ENCODE peak calls at places on chromosomes 6 and 20, in four cellular contexts. One of them, this sample, is unnamed.

GRCh38 chr6:2231438-2231837 is 14.0 kb downstream of the GMDS start:
- DNase-seq in activated naive CD8-positive, alpha-beta T cell treated with anti-CD3 and anti-CD28 coated beads for 36 hours: no peak
- DNase-seq in choroid plexus epithelial cell: peak; percentile 57
- DNase-seq in left lobe of liver: no peak
- DNase-seq in this sample: no peak

GRCh38 chr6:154252676-154253075 is 103.9 kb downstream of the IPCEF1 start:
- DNase-seq in choroid plexus epithelial cell: peak; percentile 24
- DNase-seq in left lobe of liver: no peak
- DNase-seq in activated naive CD8-positive, alpha-beta T cell treated with anti-CD3 and anti-CD28 coated beads for 36 hours: no peak
- DNase-seq in this sample: no peak

GRCh38 chr6:170177383-170178265 is 113.3 kb downstream of the DLL1 start:
- DNase-seq in activated naive CD8-positive, alpha-beta T cell treated with anti-CD3 and anti-CD28 coated beads for 36 hours: no peak
- DNase-seq in choroid plexus epithelial cell: no peak
- DNase-seq in left lobe of liver: peak; percentile 46
- DNase-seq in this sample: no peak

GRCh38 chr6:31740397-31741223 is 805 bp downstream of the MSH5 start:
- DNase-seq in left lobe of liver: no peak
- DNase-seq in choroid plexus epithelial cell: no peak
- DNase-seq in activated naive CD8-positive, alpha-beta T cell treated with anti-CD3 and anti-CD28 coated beads for 36 hours: peak; percentile 45
- DNase-seq in this sample: no peak

GRCh38 chr20:33732166-33732970 is 572 bp downstream of the ZNF341 start:
- DNase-seq in activated naive CD8-positive, alpha-beta T cell treated with anti-CD3 and anti-CD28 coated beads for 36 hours: no peak
- DNase-seq in choroid plexus epithelial cell: peak; percentile 88
- DNase-seq in left lobe of liver: peak; percentile 93
- DNase-seq in this sample: no peak

GRCh38 chr6:33904050-33904827 is 100.4 kb upstream of the MLN start:
- DNase-seq in choroid plexus epithelial cell: peak; percentile 7
- DNase-seq in left lobe of liver: no peak
- DNase-seq in activated naive CD8-positive, alpha-beta T cell treated with anti-CD3 and anti-CD28 coated beads for 36 hours: peak; percentile 78
- DNase-seq in this sample: no peak

GRCh38 chr6:467111-467510 is 75.6 kb downstream of the IRF4 start:
- DNase-seq in choroid plexus epithelial cell: no peak
- DNase-seq in left lobe of liver: no peak
- DNase-seq in activated naive CD8-positive, alpha-beta T cell treated with anti-CD3 and anti-CD28 coated beads for 36 hours: no peak
- DNase-seq in this sample: no peak

GRCh38 chr6:70277480-70277879 is 25.4 kb downstream of the COL9A1 start:
- DNase-seq in activated naive CD8-positive, alpha-beta T cell treated with anti-CD3 and anti-CD28 coated beads for 36 hours: no peak
- DNase-seq in left lobe of liver: no peak
- DNase-seq in choroid plexus epithelial cell: peak; percentile 25
- DNase-seq in this sample: no peak

GRCh38 chr6:165777680-165778079 is 114.6 kb upstream of the PDE10A start:
- DNase-seq in choroid plexus epithelial cell: no peak
- DNase-seq in left lobe of liver: no peak
- DNase-seq in activated naive CD8-positive, alpha-beta T cell treated with anti-CD3 and anti-CD28 coated beads for 36 hours: no peak
- DNase-seq in this sample: no peak

GRCh38 chr6:42452171-42453026 is 673 bp upstream of the TRERF1 start:
- DNase-seq in left lobe of liver: peak; percentile 53
- DNase-seq in activated naive CD8-positive, alpha-beta T cell treated with anti-CD3 and anti-CD28 coated beads for 36 hours: peak; percentile 55
- DNase-seq in choroid plexus epithelial cell: peak; percentile 82
- DNase-seq in this sample: peak; percentile 30

GRCh38 chr6:33619166-33619565 is 2.0 kb upstream of the ITPR3 start:
- DNase-seq in choroid plexus epithelial cell: no peak
- DNase-seq in activated naive CD8-positive, alpha-beta T cell treated with anti-CD3 and anti-CD28 coated beads for 36 hours: no peak
- DNase-seq in left lobe of liver: no peak
- DNase-seq in this sample: no peak

GRCh38 chr6:36227379-36228344 is 31.1 kb downstream of the BRPF3 start:
- DNase-seq in left lobe of liver: no peak
- DNase-seq in choroid plexus epithelial cell: no peak
- DNase-seq in activated naive CD8-positive, alpha-beta T cell treated with anti-CD3 and anti-CD28 coated beads for 36 hours: no peak
- DNase-seq in this sample: no peak

GRCh38 chr6:699319-699718 is 6.4 kb upstream of the EXOC2 start:
- DNase-seq in left lobe of liver: no peak
- DNase-seq in activated naive CD8-positive, alpha-beta T cell treated with anti-CD3 and anti-CD28 coated beads for 36 hours: no peak
- DNase-seq in choroid plexus epithelial cell: no peak
- DNase-seq in this sample: no peak